ENCODE peak calls at places on chromosomes 4 and X, in nine cellular contexts. K is fibroblast of the aortic adventitia, J is MCF 10A, B is GM13976, H is body of pancreas, U is OCI-LY7, G is natural killer cell, Y is AG09309, R is pancreas. C is an unnamed sample.

GRCh38 chr4:151389316-151389715 is 19.7 kb upstream of the FHIP1A start:
- DNase-seq in K (peak; percentile 61), H (no peak), G (no peak), R (no peak), U (no peak), B (no peak), J (no peak), Y (peak; percentile 50), C (no peak)

GRCh38 chr4:38306482-38307071 is 346.4 kb downstream of the PTTG2 start:
- DNase-seq in R (no peak), H (no peak), J (no peak), B (peak; percentile 61), G (no peak), K (no peak), U (no peak), Y (no peak), C (no peak)

GRCh38 chr4:22483551-22483981 is 32.3 kb downstream of the ADGRA3 start:
- DNase-seq in H (no peak), G (no peak), Y (peak; percentile 49), U (no peak), K (peak; percentile 74), J (peak; percentile 87), R (no peak), B (no peak), C (no peak)

GRCh38 chrX:87338510-87338909 is 179.1 kb upstream of the KLHL4 start:
- DNase-seq in G (no peak), B (peak; percentile 3), H (no peak), R (no peak), Y (no peak), J (peak; percentile 49), K (peak; percentile 42), U (peak; percentile 1), C (peak; percentile 13)

GRCh38 chr4:48596336-48596735 is 106.3 kb downstream of the ZAR1 start:
- DNase-seq in U (no peak), B (no peak), H (no peak), R (no peak), J (no peak), G (no peak), Y (no peak), K (peak; percentile 25), C (no peak)

GRCh38 chrX:37921758-37922157 is 74.4 kb upstream of the DYNLT3 start:
- DNase-seq in B (no peak), Y (peak; percentile 37), H (no peak), J (peak; percentile 14), R (no peak), U (no peak), K (peak; percentile 31), G (no peak), C (peak; percentile 41)

GRCh38 chr4:89482248-89482647 is 174.6 kb upstream of the GPRIN3 start:
- DNase-seq in Y (no peak), J (peak; percentile 76), B (peak; percentile 41), K (peak; percentile 48), H (no peak), R (no peak), G (no peak), U (peak; percentile 31), C (no peak)

GRCh38 chrX:15848576-15848975 is 6.0 kb downstream of the AP1S2 start:
- DNase-seq in H (no peak), B (no peak), Y (no peak), U (no peak), J (no peak), G (no peak), K (no peak), R (no peak), C (no peak)

GRCh38 chrX:118780509-118780908 is 43.1 kb upstream of the ZCCHC12 start:
- DNase-seq in B (no peak), J (no peak), U (no peak), K (peak; percentile 22), G (no peak), Y (no peak), H (no peak), R (no peak), C (no peak)

GRCh38 chr4:181693517-181693916 is 549.7 kb upstream of the TENM3 start:
- DNase-seq in U (no peak), J (no peak), G (no peak), H (no peak), R (no peak), Y (no peak), K (no peak), B (no peak), C (no peak)

GRCh38 chr4:126916626-126917140 is 716.1 kb upstream of the INTU start:
- DNase-seq in Y (peak; percentile 68), H (no peak), G (no peak), U (no peak), R (no peak), J (peak; percentile 57), B (no peak), K (peak; percentile 95), C (peak; percentile 90)

GRCh38 chr4:3340703-3341088 is 47.9 kb downstream of the RGS12 start:
- DNase-seq in B (no peak), H (peak; percentile 89), U (no peak), Y (no peak), J (peak; percentile 41), K (no peak), R (peak; percentile 92), G (no peak), C (no peak)

GRCh38 chr4:993111-994029 is at the start of gene SLC26A1:
- DNase-seq in K (no peak), J (no peak), U (no peak), H (peak; percentile 53), R (peak; percentile 56), G (no peak), B (no peak), Y (no peak), C (no peak)

GRCh38 chr4:40178672-40179071 is 18.2 kb upstream of the RHOH start:
- DNase-seq in R (peak; percentile 47), H (peak; percentile 60), Y (no peak), U (no peak), K (peak; percentile 28), G (no peak), J (no peak), B (no peak), C (no peak)

GRCh38 chr4:128347175-128347868 is 59.7 kb upstream of the PGRMC2 start:
- DNase-seq in G (no peak), H (peak; percentile 56), Y (no peak), U (no peak), K (peak; percentile 79), R (peak; percentile 32), B (no peak), J (peak; percentile 70), C (no peak)

GRCh38 chrX:41718481-41719245 is 5.3 kb upstream of the GPR82 start:
- DNase-seq in Y (no peak), K (peak; percentile 4), U (no peak), R (no peak), G (no peak), B (no peak), J (no peak), H (no peak), C (peak; percentile 74)
- TF ChIP-seq CTCF in Y (no peak), K (no peak), U (no peak), R (no peak), G (no peak), B (no peak), J (no peak), H (no peak), C (no peak)

GRCh38 chr4:71566856-71567255 is 217.0 kb downstream of the GC start:
- DNase-seq in H (no peak), K (no peak), B (no peak), J (no peak), Y (no peak), R (no peak), G (no peak), U (no peak), C (no peak)

GRCh38 chr4:71568131-71568530 is 215.7 kb downstream of the GC start:
- DNase-seq in G (no peak), R (no peak), B (no peak), J (no peak), H (no peak), Y (no peak), U (no peak), K (no peak), C (no peak)

GRCh38 chr4:71559957-71560541 is 221.2 kb downstream of the SLC4A4 start:
- DNase-seq in Y (no peak), U (no peak), R (no peak), K (peak; percentile 54), H (no peak), B (no peak), J (no peak), G (no peak), C (peak; percentile 8)

GRCh38 chr4:71570492-71570891 is 213.4 kb downstream of the GC start:
- DNase-seq in U (no peak), K (peak; percentile 82), Y (no peak), R (no peak), B (no peak), H (no peak), J (no peak), G (no peak), C (no peak)

DNA sequence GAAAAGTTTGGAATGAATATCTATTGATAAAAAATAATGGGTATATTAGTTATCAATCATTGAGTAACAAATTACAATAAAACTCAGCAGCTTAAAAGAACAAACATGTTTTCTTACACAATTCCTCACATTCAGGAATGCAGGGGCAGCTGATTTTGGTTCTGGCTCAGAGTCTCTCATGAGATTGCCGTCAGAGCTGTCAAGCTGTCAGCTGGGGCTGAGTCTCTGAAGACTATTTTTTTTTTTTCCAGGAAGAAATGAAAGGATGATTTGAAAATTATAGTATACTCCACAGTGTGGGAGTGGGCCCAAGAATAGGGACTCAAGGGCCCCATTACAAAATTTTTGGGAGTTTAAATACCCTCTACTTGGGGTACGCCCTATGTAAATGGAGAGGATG is 219.1 kb downstream of the GC start:
- DNase-seq in G (no peak), B (no peak), Y (no peak), J (no peak), R (no peak), U (no peak), H (no peak), K (no peak), C (no peak)
- TF ChIP-seq CTCF in G (no peak), B (no peak), Y (no peak), J (no peak), R (no peak), U (no peak), H (no peak), K (no peak), C (no peak)

DNA sequence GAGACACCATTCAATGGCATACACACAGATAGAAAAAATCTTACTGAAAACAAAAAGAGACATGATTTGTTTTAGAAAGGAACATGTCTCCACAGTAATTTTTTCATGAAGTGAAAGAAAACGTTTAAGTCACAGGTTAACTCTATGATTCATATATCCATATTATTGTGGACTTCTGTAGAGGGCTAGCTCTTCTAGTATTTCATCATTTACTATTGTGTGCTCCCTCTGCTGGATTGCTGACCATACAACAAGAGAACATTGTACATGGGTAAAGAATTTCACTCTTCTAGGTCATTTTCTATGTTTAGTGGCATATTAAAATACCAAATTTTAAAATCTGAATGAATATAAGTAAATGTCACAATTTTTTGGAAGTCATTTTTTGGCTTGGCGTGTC is 91.8 kb upstream of the POU3F4 start:
- DNase-seq in Y (no peak), J (peak; percentile 51), G (no peak), U (peak; percentile 1), K (no peak), R (no peak), B (no peak), H (no peak), C (no peak)
- TF ChIP-seq CTCF in Y (no peak), J (peak; percentile 52), G (no peak), U (peak; percentile 60), K (peak; percentile 7), R (peak; percentile 18), B (no peak), H (peak; percentile 6), C (no peak)

GRCh38 chrX:48474127-48474526 is 1.9 kb upstream of the FTSJ1 start:
- DNase-seq in R (no peak), K (no peak), Y (no peak), G (no peak), B (no peak), J (no peak), U (peak; percentile 31), H (no peak), C (no peak)
- TF ChIP-seq CTCF in R (no peak), K (peak; percentile 36), Y (peak; percentile 31), G (no peak), B (peak; percentile 31), J (peak; percentile 23), U (peak; percentile 62), H (peak; percentile 10), C (peak; percentile 35)